ENCODE peak calls at places on chromosomes 16 and 17, in seven cellular contexts. K is DND-41, V is GM18507, C is AG04450, H is mesothelial cell of epicardium, Q is OCI-LY7, T is suprapubic skin. M is an unnamed sample.

GRCh38 chr16:75296606-75297005 is 45.2 kb upstream of the BCAR1 start:
- DNase-seq in K (no peak), V (no peak), T (no peak), C (no peak), H (no peak), Q (no peak), M (peak)

GRCh38 chr16:71900336-71900735 is 5.0 kb downstream of the IST1 start:
- DNase-seq in Q (peak), T (no peak), C (no peak), K (no peak), V (no peak), H (no peak), M (no peak)

GRCh38 chr17:75836605-75837004 is 7.6 kb downstream of the UNC13D start:
- DNase-seq in H (no peak), C (no peak), T (no peak), Q (no peak), V (no peak), K (no peak), M (no peak)

GRCh38 chr16:69057400-69058378 is 47.8 kb upstream of the HAS3 start:
- DNase-seq in C (no peak), K (no peak), V (no peak), Q (no peak), T (no peak), H (no peak), M (no peak)

GRCh38 chr17:2172447-2172938 is 117.6 kb downstream of the HIC1 start:
- DNase-seq in H (no peak), K (no peak), V (no peak), Q (no peak), T (no peak), C (peak), M (no peak)

GRCh38 chr17:8122923-8123694 is 797 bp downstream of the HES7 start:
- DNase-seq in C (no peak), V (no peak), Q (peak), T (no peak), K (peak), H (no peak), M (no peak)

GRCh38 chr17:151886-152859 is 14.8 kb downstream of the SCGB1C2 start:
- DNase-seq in V (no peak), C (no peak), Q (no peak), H (no peak), K (no peak), T (peak), M (no peak)

GRCh38 chr16:53743149-53743566 is 39.2 kb downstream of the FTO start:
- DNase-seq in Q (peak), V (no peak), C (no peak), H (no peak), K (peak), T (no peak), M (no peak)

GRCh38 chr17:77610980-77611641 is 347.4 kb upstream of the TNRC6C start:
- DNase-seq in T (peak), V (no peak), Q (no peak), C (no peak), K (no peak), H (no peak), M (no peak)

GRCh38 chr17:67433248-67433924 is 56.3 kb downstream of the PITPNC1 start:
- DNase-seq in T (no peak), H (no peak), Q (no peak), K (no peak), C (no peak), V (no peak), M (no peak)

GRCh38 chr16:26614102-26614864 is 452.4 kb upstream of the C16orf82 start:
- DNase-seq in Q (peak), H (no peak), C (no peak), K (peak), T (no peak), V (no peak), M (no peak)

GRCh38 chr16:13234999-13235398 is 333.6 kb downstream of the SHISA9 start:
- DNase-seq in K (no peak), C (no peak), Q (no peak), T (no peak), V (no peak), H (no peak), M (no peak)

GRCh38 chr17:62653831-62654829 is 26.7 kb downstream of the MRC2 start:
- DNase-seq in H (no peak), T (no peak), C (no peak), Q (no peak), K (no peak), V (no peak), M (no peak)

GRCh38 chr17:65472602-65473001 is 88.8 kb downstream of the AXIN2 start:
- DNase-seq in Q (no peak), H (no peak), V (no peak), C (no peak), T (no peak), K (no peak), M (no peak)

GRCh38 chr17:76738468-76738850 is 540 bp downstream of the MFSD11 start:
- DNase-seq in K (no peak), V (no peak), H (no peak), C (no peak), T (no peak), Q (peak), M (no peak)

GRCh38 chr16:85716680-85717038 is 27.9 kb upstream of the GINS2 start:
- DNase-seq in H (no peak), C (no peak), K (no peak), V (no peak), Q (no peak), T (no peak), M (peak)

GRCh38 chr16:12436201-12436657 is 367.5 kb downstream of the CPPED1 start:
- DNase-seq in C (no peak), K (no peak), T (no peak), Q (no peak), V (no peak), H (no peak), M (no peak)

GRCh38 chr17:48541574-48542113 is 3.3 kb downstream of the HOXB2 start:
- DNase-seq in C (no peak), K (no peak), V (no peak), H (peak), T (peak), Q (no peak), M (no peak)

GRCh38 chr17:61248399-61248798 is 151.2 kb upstream of the TBX2 start:
- DNase-seq in K (no peak), H (no peak), Q (no peak), V (no peak), T (no peak), C (no peak), M (no peak)

GRCh38 chr17:78716814-78717393 is 65.2 kb downstream of the CYTH1 start:
- DNase-seq in C (no peak), Q (peak), K (no peak), V (no peak), T (peak), H (no peak), M (peak)

GRCh38 chr17:44779211-44780025 is 20.6 kb downstream of the ADAM11 start:
- DNase-seq in C (peak), H (peak), T (no peak), K (peak), V (peak), Q (peak), M (peak)

GRCh38 chr16:898761-899677 is 71.8 kb downstream of the LMF1 start:
- DNase-seq in V (no peak), T (no peak), K (no peak), H (no peak), Q (no peak), C (no peak), M (no peak)

GRCh38 chr16:47503936-47504335 is 42.8 kb downstream of the PHKB start:
- DNase-seq in C (peak), H (no peak), K (no peak), T (no peak), Q (no peak), V (no peak), M (no peak)

M was measured in putamen.